ENCODE peak calls at places on chromosome 10, in four cellular contexts. B, W, L and I are unnamed samples.

GRCh38 chr10:36688717-36689116 is 436.7 kb upstream of the ANKRD30A start:
- DNase-seq in B (no peak), W (no peak), L (no peak), I (no peak)

GRCh38 chr10:123639131-123639530 is 27.0 kb upstream of the GPR26 start:
- DNase-seq in B (no peak), W (no peak), L (no peak), I (no peak)

GRCh38 chr10:59674211-59674836 is 35.3 kb downstream of the SLC16A9 start:
- DNase-seq in B (no peak), W (no peak), L (no peak), I (no peak)

GRCh38 chr10:17206210-17206709 is 4.8 kb upstream of the TRDMT1 start:
- DNase-seq in B (no peak), W (no peak), L (no peak), I (no peak)

GRCh38 chr10:122379041-122379440 is 4.5 kb downstream of the PLEKHA1 start:
- DNase-seq in B (no peak), W (no peak), L (no peak), I (no peak)

GRCh38 chr10:79409038-79410035 is 36.1 kb downstream of the ZCCHC24 start:
- DNase-seq in B (no peak), W (no peak), L (no peak), I (no peak)

GRCh38 chr10:24974978-24975377 is 22.6 kb upstream of the PRTFDC1 start:
- DNase-seq in B (peak), W (no peak), L (no peak), I (no peak)

GRCh38 chr10:27741173-27742091 is 4.2 kb downstream of the MKX start:
- DNase-seq in B (no peak), W (peak), L (no peak), I (no peak)

GRCh38 chr10:59844436-59844835 is 61.9 kb downstream of the CCDC6 start:
- DNase-seq in B (no peak), W (no peak), L (no peak), I (no peak)

GRCh38 chr10:118584181-118584954 is 11.1 kb downstream of the PRLHR start:
- DNase-seq in B (no peak), W (no peak), L (no peak), I (no peak)

GRCh38 chr10:84088626-84089025 is 50.7 kb upstream of the GHITM start:
- DNase-seq in B (no peak), W (peak), L (no peak), I (no peak)

GRCh38 chr10:124534231-124534798 is 72.7 kb downstream of the LHPP start:
- DNase-seq in B (no peak), W (no peak), L (no peak), I (no peak)

GRCh38 chr10:77441541-77442175 is 195.9 kb downstream of the KCNMA1 start:
- DNase-seq in B (no peak), W (no peak), L (no peak), I (no peak)

GRCh38 chr10:44706745-44707144 is 204.4 kb upstream of the TMEM72 start:
- DNase-seq in B (no peak), W (no peak), L (no peak), I (no peak)

GRCh38 chr10:29257106-29257783 is 31.6 kb upstream of the LYZL1 start:
- DNase-seq in B (no peak), W (no peak), L (no peak), I (no peak)

GRCh38 chr10:125093199-125093841 is 67.0 kb downstream of the CTBP2 start:
- DNase-seq in B (no peak), W (peak), L (no peak), I (no peak)

GRCh38 chr10:44978570-44979280 is at the start of gene DEPP1:
- DNase-seq in B (peak), W (peak), L (peak), I (no peak)

GRCh38 chr10:103806376-103807320 is 48.7 kb downstream of the SH3PXD2A start:
- DNase-seq in B (no peak), W (no peak), L (no peak), I (no peak)

GRCh38 chr10:49310460-49310859 is 11.5 kb downstream of the C10orf71 start:
- DNase-seq in B (no peak), W (no peak), L (no peak), I (no peak)

GRCh38 chr10:74150151-74151056 is at the start of gene AP3M1:
- DNase-seq in B (no peak), W (peak), L (peak), I (peak)

GRCh38 chr10:74153676-74154075 is 2.7 kb downstream of the ADK start:
- DNase-seq in B (no peak), W (no peak), L (no peak), I (no peak)

GRCh38 chr10:74151879-74152722 is 1.1 kb downstream of the ADK start:
- DNase-seq in B (no peak), W (no peak), L (no peak), I (no peak)

GRCh38 chr10:74151057-74151878 is at the start of gene ADK:
- DNase-seq in B (peak), W (peak), L (peak), I (no peak)

DNA sequence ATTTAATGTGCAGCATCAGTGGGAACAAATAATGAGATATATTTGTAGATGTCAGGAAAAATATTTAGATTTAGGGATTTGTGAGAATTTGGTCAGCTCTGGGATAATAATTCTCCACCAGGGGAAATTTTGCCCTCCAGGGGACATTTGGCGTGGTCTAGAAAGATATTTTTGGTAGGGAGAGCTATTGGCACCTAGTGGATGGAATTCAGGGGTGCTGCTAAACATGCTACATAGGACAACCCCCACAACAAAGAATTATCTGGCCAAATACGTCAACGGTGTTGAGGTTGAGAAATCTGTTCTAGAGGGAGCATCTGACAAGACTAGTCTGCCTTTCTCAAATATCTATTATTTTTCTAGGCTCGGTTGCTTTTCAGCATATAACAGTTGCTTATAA is 2.1 kb downstream of the ADK start:
- DNase-seq in B (peak), W (peak), L (peak), I (no peak)
- TF ChIP-seq NFIC in B (no peak), W (no peak), L (no peak), I (no peak)

GRCh38 chr10:82506680-82507376 is 631.8 kb downstream of the NRG3 start:
- DNase-seq in B (no peak), W (no peak), L (no peak), I (no peak)
- TF ChIP-seq REST in B (no peak), W (no peak), L (no peak), I (no peak)

DNA sequence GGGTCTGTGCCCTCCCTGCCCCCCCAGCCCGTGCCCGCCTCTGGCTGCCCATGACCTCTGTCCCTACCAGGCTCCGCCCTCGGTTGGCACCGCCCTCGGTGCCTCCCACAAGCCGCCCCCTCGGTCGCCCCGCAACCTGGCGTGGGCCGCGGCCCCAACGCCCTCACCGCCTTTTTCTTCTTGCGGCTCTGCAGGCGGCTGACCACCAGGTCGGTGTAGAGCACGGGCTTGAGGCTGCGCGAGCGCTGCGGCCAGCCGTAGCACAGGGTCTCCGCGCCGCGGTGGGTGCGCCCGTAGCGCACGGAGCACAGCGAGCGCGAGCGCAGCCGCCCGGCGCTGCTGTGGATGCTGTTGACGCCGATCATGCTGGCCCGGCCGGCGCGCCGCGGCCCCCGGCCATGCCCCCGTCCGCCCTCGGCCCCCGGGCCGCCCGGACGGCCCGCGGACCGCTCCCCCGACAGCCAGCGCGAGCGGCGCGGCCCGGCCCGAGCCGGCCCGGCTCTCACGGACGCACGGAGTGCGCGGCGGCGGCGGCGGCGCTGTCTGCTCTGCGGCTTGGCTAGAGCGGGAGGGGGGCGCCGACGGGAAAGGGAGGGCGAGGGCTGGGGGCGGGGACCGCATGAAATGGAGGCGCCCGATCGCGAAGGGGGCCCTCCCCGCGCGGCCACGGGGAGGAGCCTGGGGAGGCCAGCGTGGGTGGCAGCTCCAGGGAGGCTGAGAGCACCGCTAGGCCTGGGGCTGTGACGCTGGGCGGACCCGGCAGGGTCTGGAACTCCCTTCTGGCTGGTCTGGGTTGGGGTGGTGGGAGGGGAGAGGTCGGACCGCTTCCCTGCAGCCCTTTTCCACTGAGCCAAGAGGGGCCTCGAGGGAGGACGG is 9.6 kb downstream of the PSD start:
- DNase-seq in B (no peak), W (peak), L (peak), I (no peak)
- TF ChIP-seq NFIC in B (no peak), W (no peak), L (no peak), I (no peak)

GRCh38 chr10:69250041-69250440 is 28.3 kb upstream of the HK1 start:
- DNase-seq in B (no peak), W (no peak), L (no peak), I (no peak)

GRCh38 chr10:69253171-69253570 is 25.1 kb upstream of the HK1 start:
- DNase-seq in B (no peak), W (peak), L (no peak), I (no peak)

GRCh38 chr10:69259547-69260243 is 18.6 kb upstream of the HK1 start:
- DNase-seq in B (no peak), W (no peak), L (no peak), I (no peak)

GRCh38 chr10:69254877-69255276 is 23.4 kb upstream of the HK1 start:
- DNase-seq in B (no peak), W (no peak), L (no peak), I (no peak)
- TF ChIP-seq REST in B (no peak), W (no peak), L (no peak), I (no peak)

DNA sequence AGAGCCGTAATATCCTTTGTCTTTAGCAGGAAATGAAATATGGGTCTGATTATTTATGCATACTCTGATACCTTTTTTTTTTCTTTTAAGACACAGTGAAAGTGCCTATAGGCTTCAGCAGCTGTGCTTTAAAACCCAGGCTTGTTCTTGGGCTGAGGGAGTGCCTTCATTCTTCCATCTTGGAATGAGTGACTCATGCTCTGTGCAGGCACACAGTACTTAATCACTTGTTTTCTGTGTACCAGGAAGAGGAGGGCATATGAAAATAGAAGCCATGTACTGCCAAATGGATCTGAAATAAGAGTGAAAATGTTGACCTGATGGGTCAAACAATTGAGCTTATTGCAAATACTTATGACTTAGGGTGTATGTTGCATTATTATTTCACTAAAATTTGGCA is 12.0 kb downstream of the INPP5F start:
- DNase-seq in B (no peak), W (no peak), L (peak), I (no peak)
- TF ChIP-seq NFIC in B (no peak), W (no peak), L (no peak), I (no peak)

DNA sequence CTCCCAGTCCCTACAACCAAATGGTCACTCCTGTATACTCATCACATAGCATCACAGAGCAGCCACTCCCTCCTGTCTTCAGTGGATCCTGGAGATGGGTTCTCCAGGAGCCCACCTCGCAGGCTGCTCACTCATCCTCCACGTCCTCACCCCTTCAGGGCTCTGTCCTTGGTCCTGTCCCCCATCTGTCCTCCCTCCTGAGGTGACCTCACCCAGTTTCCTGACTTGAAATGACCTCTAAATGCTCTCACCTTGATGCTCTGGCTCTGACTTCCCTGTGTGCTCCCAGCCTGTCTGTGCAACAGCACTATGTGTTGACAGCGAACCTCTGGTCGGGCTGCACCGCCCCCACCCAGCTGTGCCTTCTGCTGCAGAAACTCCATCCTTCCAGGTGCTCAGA is 2.1 kb upstream of the PPP2R2D start:
- DNase-seq in B (no peak), W (no peak), L (peak), I (no peak)
- TF ChIP-seq REST in B (peak), W (peak), L (peak), I (peak)

GRCh38 chr10:51228714-51229100 is 154.4 kb downstream of the PRKG1 start:
- DNase-seq in B (no peak), W (no peak), L (no peak), I (no peak)

GRCh38 chr10:51227897-51228713 is 153.8 kb downstream of the PRKG1 start:
- DNase-seq in B (no peak), W (no peak), L (no peak), I (no peak)

GRCh38 chr10:51224610-51225230 is 150.4 kb downstream of the PRKG1 start:
- DNase-seq in B (no peak), W (no peak), L (no peak), I (no peak)
- TF ChIP-seq NFIC in B (no peak), W (peak), L (no peak), I (no peak)

GRCh38 chr10:43264987-43265798 is 1.7 kb downstream of the RASGEF1A start:
- DNase-seq in B (no peak), W (peak), L (no peak), I (no peak)
- TF ChIP-seq REST in B (no peak), W (no peak), L (no peak), I (no peak)